ENCODE peak calls at places on chromosomes 2 and 18, in nine cellular contexts. O, B, Z, U, Y, I, D, T and W are unnamed samples.

GRCh38 chr2:220499281-220499680 is 871.9 kb downstream of the SLC4A3 start:
- DNase-seq in O (no peak), U (no peak), B (no peak), Z (no peak), T (no peak), Y (no peak), D (peak; percentile 80), I (peak; percentile 25), W (no peak)

GRCh38 chr2:181354626-181355025 is 102.6 kb upstream of the ITGA4 start:
- DNase-seq in O (no peak), D (peak; percentile 63), I (peak; percentile 2), B (no peak), Y (no peak), U (no peak), Z (no peak), T (no peak), W (no peak)

GRCh38 chr2:23486676-23487075 is 101.7 kb downstream of the KLHL29 start:
- DNase-seq in U (peak; percentile 34), Y (no peak), O (no peak), I (no peak), T (no peak), B (no peak), Z (no peak), D (peak; percentile 70), W (no peak)

GRCh38 chr2:71863338-71863737 is 284.3 kb downstream of the CYP26B1 start:
- DNase-seq in T (peak; percentile 22), Z (no peak), D (no peak), I (no peak), O (no peak), U (no peak), Y (no peak), B (no peak), W (no peak)

GRCh38 chr2:224781400-224781799 is 65.2 kb upstream of the CCDC195 start:
- DNase-seq in I (no peak), Z (no peak), D (peak; percentile 4), B (no peak), T (no peak), U (no peak), O (no peak), Y (no peak), W (no peak)

GRCh38 chr2:108106746-108107145 is 120.4 kb downstream of the SLC5A7 start:
- DNase-seq in D (no peak), U (no peak), T (no peak), Y (no peak), I (no peak), Z (no peak), B (no peak), O (no peak), W (no peak)

GRCh38 chr2:33205693-33206434 is 259.1 kb downstream of the LTBP1 start:
- DNase-seq in I (no peak), O (no peak), D (no peak), Z (no peak), B (no peak), Y (no peak), T (no peak), U (no peak), W (no peak)

GRCh38 chr2:6773007-6773693 is 92.6 kb downstream of the CMPK2 start:
- DNase-seq in U (peak; percentile 64), I (peak; percentile 48), T (peak; percentile 34), O (peak; percentile 58), B (no peak), Z (peak; percentile 21), D (peak; percentile 11), Y (peak; percentile 71), W (peak; percentile 26)

GRCh38 chr18:74942319-74942910 is 266.5 kb downstream of the PTGR3 start:
- DNase-seq in B (no peak), Y (no peak), D (peak; percentile 75), U (no peak), T (no peak), Z (no peak), O (no peak), I (no peak), W (no peak)

GRCh38 chr2:193377789-193378188 is 1183.1 kb upstream of the TMEFF2 start:
- DNase-seq in T (no peak), D (no peak), B (no peak), I (no peak), Z (no peak), Y (no peak), U (no peak), O (no peak), W (no peak)
- H3K4me3 ChIP-seq in T (no peak overlapping the region), D (no peak overlapping the region), B (no peak overlapping the region), I (no peak overlapping the region), Z (no peak overlapping the region), Y (no peak overlapping the region), U (no peak overlapping the region), O (no peak overlapping the region), W (no peak overlapping the region)

DNA sequence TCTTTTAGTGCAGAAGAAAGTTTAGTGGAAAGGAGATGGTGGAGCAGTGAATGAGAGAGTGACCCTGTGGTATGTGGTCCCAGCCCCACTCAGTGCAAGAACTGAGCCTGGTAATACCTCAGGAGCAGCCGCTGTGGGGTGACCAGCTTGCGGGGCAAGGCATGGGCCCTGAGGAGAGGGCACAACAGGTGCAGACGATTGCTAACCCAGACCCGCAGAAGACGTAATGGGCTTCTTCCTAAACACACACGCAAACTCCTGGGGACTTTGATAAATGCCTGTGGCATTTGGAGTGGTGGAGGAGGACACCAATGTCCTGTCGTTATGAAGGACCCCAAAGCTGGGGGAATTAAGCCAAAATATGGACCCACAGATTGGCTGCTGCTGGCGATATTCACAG is 78.7 kb downstream of the GFPT1 start:
- DNase-seq in I (no peak), B (no peak), O (no peak), Y (no peak), Z (no peak), T (no peak), U (no peak), D (no peak), W (no peak)
- TF ChIP-seq POLR2A in I (no peak), B (no peak), O (no peak), Y (no peak), Z (no peak), T (no peak), U (no peak), D (no peak), W (no peak)

GRCh38 chr2:240746671-240747070 is 55.0 kb downstream of the AQP12A start:
- DNase-seq in Z (no peak), I (no peak), D (no peak), O (no peak), U (no peak), Y (no peak), T (no peak), B (no peak), W (no peak)

GRCh38 chr2:240745456-240745855 is 53.8 kb downstream of the AQP12A start:
- DNase-seq in Z (no peak), Y (no peak), I (no peak), O (no peak), T (no peak), U (no peak), B (no peak), D (no peak), W (no peak)

GRCh38 chr2:240750409-240750808 is 58.7 kb downstream of the AQP12A start:
- DNase-seq in Y (no peak), B (no peak), Z (no peak), T (no peak), U (no peak), D (no peak), I (no peak), O (no peak), W (no peak)

GRCh38 chr2:240745962-240746361 is 54.3 kb downstream of the AQP12A start:
- DNase-seq in T (no peak), B (no peak), I (no peak), U (no peak), O (no peak), Z (no peak), D (no peak), Y (no peak), W (no peak)

DNA sequence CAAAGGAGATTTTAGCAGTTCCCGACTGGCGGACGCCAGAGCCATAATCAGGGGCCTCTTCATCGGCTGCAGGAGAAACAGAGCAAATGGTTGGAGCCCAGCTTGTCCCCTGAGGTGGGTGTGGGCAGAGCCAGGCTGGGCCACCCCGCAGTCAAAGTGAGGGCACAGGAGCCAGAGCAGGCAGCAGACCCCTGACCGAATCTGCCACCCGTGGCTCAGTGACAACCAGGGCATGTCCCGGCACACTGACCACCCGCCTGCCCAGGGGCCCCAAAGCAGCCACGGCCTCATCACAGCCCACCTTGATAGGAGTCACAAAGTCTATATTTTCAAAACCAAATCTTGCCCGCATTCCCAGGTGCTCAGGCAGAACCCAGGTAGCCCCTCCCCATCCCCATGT is 55.6 kb downstream of the AQP12A start:
- DNase-seq in I (no peak), T (no peak), Y (no peak), D (no peak), U (no peak), O (no peak), B (no peak), Z (no peak), W (no peak)
- H3K4me3 ChIP-seq in I (no peak overlapping the region), T (no peak overlapping the region), Y (no peak overlapping the region), D (no peak overlapping the region), U (no peak overlapping the region), O (no peak overlapping the region), B (no peak overlapping the region), Z (no peak overlapping the region), W (no peak overlapping the region)

GRCh38 chr2:233798335-233799086 is 20.4 kb downstream of the MROH2A start:
- DNase-seq in U (no peak), O (no peak), T (no peak), B (no peak), D (no peak), Y (no peak), I (no peak), Z (no peak), W (no peak)

GRCh38 chr2:233800231-233800630 is 22.1 kb downstream of the MROH2A start:
- DNase-seq in B (no peak), Z (no peak), I (no peak), D (no peak), T (no peak), O (no peak), Y (no peak), U (no peak), W (no peak)

GRCh38 chr2:233799087-233799665 is 21.0 kb downstream of the MROH2A start:
- DNase-seq in Y (peak; percentile 33), O (no peak), T (no peak), B (no peak), Z (no peak), D (no peak), I (no peak), U (no peak), W (no peak)

GRCh38 chr2:233801357-233802131 is 23.4 kb downstream of the MROH2A start:
- DNase-seq in D (peak; percentile 55), T (no peak), U (no peak), B (peak; percentile 79), Z (no peak), O (no peak), I (no peak), Y (no peak), W (no peak)

DNA sequence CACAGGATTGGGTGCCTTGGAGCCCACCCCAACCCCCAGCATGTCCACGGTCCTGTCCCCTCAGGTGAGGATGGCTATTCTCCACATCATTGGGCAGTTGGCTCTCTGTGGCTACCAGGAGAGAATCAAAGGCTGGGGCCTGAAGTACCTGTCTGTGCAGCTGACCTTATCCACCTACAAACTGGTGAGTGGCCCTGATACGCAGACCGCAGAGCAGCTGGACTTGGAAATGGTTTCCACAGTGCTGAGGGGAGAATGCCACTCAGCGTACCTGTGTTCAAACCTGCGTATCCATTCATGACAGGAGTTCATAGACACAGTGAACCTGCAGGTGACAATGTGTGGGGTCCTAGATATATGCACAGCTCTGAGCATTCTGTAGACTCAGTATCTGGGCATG is 21.6 kb downstream of the MROH2A start:
- DNase-seq in B (no peak), U (no peak), O (no peak), Y (no peak), T (no peak), I (no peak), Z (no peak), D (no peak), W (no peak)
- TF ChIP-seq POLR2A in B (no peak), U (no peak), O (no peak), Y (no peak), T (no peak), I (no peak), Z (no peak), D (no peak), W (no peak)